ENCODE peak calls at places on chromosomes 2 and 18, in seven cellular contexts. One of them, this sample, is unnamed.

GRCh38 chr2:233089851-233090250 is 29.7 kb downstream of the INPP5D start:
- DNase-seq in body of pancreas: no peak
- DNase-seq in transverse colon: no peak
- DNase-seq in progenitor cell of endocrine pancreas: no peak
- DNase-seq in GM12878: no peak
- DNase-seq in GM23338: no peak
- DNase-seq in GM12865: no peak
- DNase-seq in this sample: no peak

GRCh38 chr2:100824842-100825241 is 4.9 kb downstream of the NPAS2 start:
- DNase-seq in body of pancreas: no peak
- DNase-seq in transverse colon: no peak
- DNase-seq in progenitor cell of endocrine pancreas: no peak
- DNase-seq in GM12878: no peak
- DNase-seq in GM23338: no peak
- DNase-seq in GM12865: no peak
- DNase-seq in this sample: no peak

GRCh38 chr2:10123281-10123680 is 742 bp downstream of the RRM2 start:
- DNase-seq in body of pancreas: no peak
- DNase-seq in transverse colon: no peak
- DNase-seq in progenitor cell of endocrine pancreas: no peak
- DNase-seq in GM12878: no peak
- DNase-seq in GM23338: no peak
- DNase-seq in GM12865: no peak
- DNase-seq in this sample: peak

GRCh38 chr18:27599202-27599829 is 414.2 kb upstream of the CHST9 start:
- DNase-seq in body of pancreas: peak
- DNase-seq in transverse colon: peak
- DNase-seq in progenitor cell of endocrine pancreas: peak
- DNase-seq in GM12878: no peak
- DNase-seq in GM23338: peak
- DNase-seq in GM12865: peak
- DNase-seq in this sample: peak

GRCh38 chr2:12950957-12951656 is 234.4 kb downstream of the TRIB2 start:
- DNase-seq in body of pancreas: no peak
- DNase-seq in transverse colon: no peak
- DNase-seq in progenitor cell of endocrine pancreas: no peak
- DNase-seq in GM12878: no peak
- DNase-seq in GM23338: peak
- DNase-seq in GM12865: no peak
- DNase-seq in this sample: no peak

GRCh38 chr2:24926602-24927252 is 6.7 kb upstream of the ADCY3 start:
- DNase-seq in body of pancreas: peak
- DNase-seq in transverse colon: peak
- DNase-seq in progenitor cell of endocrine pancreas: no peak
- DNase-seq in GM12878: no peak
- DNase-seq in GM23338: peak
- DNase-seq in GM12865: peak
- DNase-seq in this sample: no peak

GRCh38 chr2:28209312-28209711 is 183.3 kb upstream of the FOSL2 start:
- DNase-seq in body of pancreas: no peak
- DNase-seq in transverse colon: peak
- DNase-seq in progenitor cell of endocrine pancreas: no peak
- DNase-seq in GM12878: no peak
- DNase-seq in GM23338: no peak
- DNase-seq in GM12865: no peak
- DNase-seq in this sample: no peak

GRCh38 chr2:62501794-62502500 is 4.0 kb downstream of the TMEM17 start:
- DNase-seq in body of pancreas: no peak
- DNase-seq in transverse colon: no peak
- DNase-seq in progenitor cell of endocrine pancreas: no peak
- DNase-seq in GM12878: no peak
- DNase-seq in GM23338: no peak
- DNase-seq in GM12865: no peak
- DNase-seq in this sample: no peak

GRCh38 chr2:120825370-120826259 is 89.9 kb downstream of the GLI2 start:
- DNase-seq in body of pancreas: no peak
- DNase-seq in transverse colon: peak
- DNase-seq in progenitor cell of endocrine pancreas: no peak
- DNase-seq in GM12878: no peak
- DNase-seq in GM23338: no peak
- DNase-seq in GM12865: no peak
- DNase-seq in this sample: no peak

GRCh38 chr2:187575081-187576067 is 21.1 kb upstream of the TFPI start:
- DNase-seq in body of pancreas: no peak
- DNase-seq in transverse colon: no peak
- DNase-seq in progenitor cell of endocrine pancreas: no peak
- DNase-seq in GM12878: no peak
- DNase-seq in GM23338: no peak
- DNase-seq in GM12865: no peak
- DNase-seq in this sample: no peak

GRCh38 chr2:85605406-85606115 is 3.1 kb upstream of the TMEM150A start:
- DNase-seq in body of pancreas: no peak
- DNase-seq in transverse colon: no peak
- DNase-seq in progenitor cell of endocrine pancreas: no peak
- DNase-seq in GM12878: no peak
- DNase-seq in GM23338: no peak
- DNase-seq in GM12865: no peak
- DNase-seq in this sample: no peak

GRCh38 chr18:31598021-31598805 is 6.5 kb downstream of the TTR start:
- DNase-seq in body of pancreas: no peak
- DNase-seq in transverse colon: no peak
- DNase-seq in progenitor cell of endocrine pancreas: no peak
- DNase-seq in GM12878: no peak
- DNase-seq in GM23338: no peak
- DNase-seq in GM12865: no peak
- DNase-seq in this sample: no peak

GRCh38 chr18:11671156-11671555 is 17.9 kb upstream of the GNAL start:
- DNase-seq in body of pancreas: no peak
- DNase-seq in transverse colon: no peak
- DNase-seq in progenitor cell of endocrine pancreas: no peak
- DNase-seq in GM12878: no peak
- DNase-seq in GM23338: no peak
- DNase-seq in GM12865: peak
- DNase-seq in this sample: no peak

GRCh38 chr2:54497738-54498680 is 41.9 kb downstream of the SPTBN1 start:
- DNase-seq in body of pancreas: peak
- DNase-seq in transverse colon: no peak
- DNase-seq in progenitor cell of endocrine pancreas: no peak
- DNase-seq in GM12878: no peak
- DNase-seq in GM23338: peak
- DNase-seq in GM12865: peak
- DNase-seq in this sample: no peak

GRCh38 chr2:3270095-3270478 is 107.5 kb downstream of the EIPR1 start:
- DNase-seq in body of pancreas: no peak
- DNase-seq in transverse colon: no peak
- DNase-seq in progenitor cell of endocrine pancreas: no peak
- DNase-seq in GM12878: no peak
- DNase-seq in GM23338: no peak
- DNase-seq in GM12865: no peak
- DNase-seq in this sample: no peak

GRCh38 chr2:189276277-189276676 is 96.7 kb upstream of the COL5A2 start:
- DNase-seq in body of pancreas: no peak
- DNase-seq in transverse colon: no peak
- DNase-seq in progenitor cell of endocrine pancreas: no peak
- DNase-seq in GM12878: no peak
- DNase-seq in GM23338: no peak
- DNase-seq in GM12865: no peak
- DNase-seq in this sample: no peak

GRCh38 chr2:8643996-8644356 is 37.9 kb upstream of the ID2 start:
- DNase-seq in body of pancreas: no peak
- DNase-seq in transverse colon: no peak
- DNase-seq in progenitor cell of endocrine pancreas: no peak
- DNase-seq in GM12878: no peak
- DNase-seq in GM23338: no peak
- DNase-seq in GM12865: no peak
- DNase-seq in this sample: no peak

GRCh38 chr18:76554788-76555187 is 59.7 kb upstream of the ZNF516 start:
- DNase-seq in body of pancreas: no peak
- DNase-seq in transverse colon: no peak
- DNase-seq in progenitor cell of endocrine pancreas: no peak
- DNase-seq in GM12878: no peak
- DNase-seq in GM23338: no peak
- DNase-seq in GM12865: no peak
- DNase-seq in this sample: no peak

GRCh38 chr2:231590614-231591013 is 2.0 kb upstream of the TEX44 start:
- DNase-seq in body of pancreas: no peak
- DNase-seq in transverse colon: no peak
- DNase-seq in progenitor cell of endocrine pancreas: no peak
- DNase-seq in GM12878: no peak
- DNase-seq in GM23338: no peak
- DNase-seq in GM12865: no peak
- DNase-seq in this sample: no peak

GRCh38 chr2:128449226-128450061 is 130.8 kb upstream of the HS6ST1 start:
- DNase-seq in body of pancreas: no peak
- DNase-seq in transverse colon: no peak
- DNase-seq in progenitor cell of endocrine pancreas: peak
- DNase-seq in GM12878: no peak
- DNase-seq in GM23338: no peak
- DNase-seq in GM12865: no peak
- DNase-seq in this sample: no peak

GRCh38 chr2:171347591-171348032 is 86.2 kb downstream of the METTL8 start:
- DNase-seq in body of pancreas: peak
- DNase-seq in transverse colon: no peak
- DNase-seq in progenitor cell of endocrine pancreas: no peak
- DNase-seq in GM12878: no peak
- DNase-seq in GM23338: no peak
- DNase-seq in GM12865: peak
- DNase-seq in this sample: no peak

GRCh38 chr2:77008925-77009706 is 513.1 kb downstream of the LRRTM4 start:
- DNase-seq in body of pancreas: no peak
- DNase-seq in transverse colon: no peak
- DNase-seq in progenitor cell of endocrine pancreas: no peak
- DNase-seq in GM12878: no peak
- DNase-seq in GM23338: peak
- DNase-seq in GM12865: no peak
- DNase-seq in this sample: no peak

GRCh38 chr2:164126960-164127359 is 391.2 kb upstream of the FIGN start:
- DNase-seq in body of pancreas: no peak
- DNase-seq in transverse colon: no peak
- DNase-seq in progenitor cell of endocrine pancreas: no peak
- DNase-seq in GM12878: no peak
- DNase-seq in GM23338: no peak
- DNase-seq in GM12865: no peak
- DNase-seq in this sample: no peak

GRCh38 chr2:199147216-199147615 is 310.5 kb downstream of the SATB2 start:
- DNase-seq in body of pancreas: no peak
- DNase-seq in transverse colon: no peak
- DNase-seq in progenitor cell of endocrine pancreas: no peak
- DNase-seq in GM12878: no peak
- DNase-seq in GM23338: no peak
- DNase-seq in GM12865: no peak
- DNase-seq in this sample: no peak

GRCh38 chr18:47870605-47871004 is 59.9 kb downstream of the SMAD2 start:
- DNase-seq in body of pancreas: no peak
- DNase-seq in transverse colon: no peak
- DNase-seq in progenitor cell of endocrine pancreas: no peak
- DNase-seq in GM12878: no peak
- DNase-seq in GM23338: no peak
- DNase-seq in GM12865: no peak
- DNase-seq in this sample: no peak

GRCh38 chr2:166899676-166900075 is 11.4 kb downstream of the XIRP2 start:
- DNase-seq in body of pancreas: no peak
- DNase-seq in transverse colon: no peak
- DNase-seq in progenitor cell of endocrine pancreas: no peak
- DNase-seq in GM12878: no peak
- DNase-seq in GM23338: no peak
- DNase-seq in GM12865: no peak
- DNase-seq in this sample: no peak
- TF ChIP-seq CTCF in body of pancreas: no peak
- TF ChIP-seq CTCF in transverse colon: no peak
- TF ChIP-seq CTCF in progenitor cell of endocrine pancreas: no peak
- TF ChIP-seq CTCF in GM12878: no peak
- TF ChIP-seq CTCF in GM23338: peak
- TF ChIP-seq CTCF in GM12865: no peak
- TF ChIP-seq CTCF in this sample: no peak

GRCh38 chr2:241859436-241860183 is 916 bp upstream of the PDCD1 start:
- DNase-seq in body of pancreas: peak
- DNase-seq in transverse colon: peak
- DNase-seq in progenitor cell of endocrine pancreas: no peak
- DNase-seq in GM12878: no peak
- DNase-seq in GM23338: no peak
- DNase-seq in GM12865: peak
- DNase-seq in this sample: peak
- TF ChIP-seq CTCF in body of pancreas: no peak
- TF ChIP-seq CTCF in transverse colon: no peak
- TF ChIP-seq CTCF in progenitor cell of endocrine pancreas: peak
- TF ChIP-seq CTCF in GM12878: peak
- TF ChIP-seq CTCF in GM23338: no peak
- TF ChIP-seq CTCF in GM12865: peak
- TF ChIP-seq CTCF in this sample: no peak

GRCh38 chr2:149258531-149258930 is 71.9 kb upstream of the LYPD6 start:
- DNase-seq in body of pancreas: no peak
- DNase-seq in transverse colon: no peak
- DNase-seq in progenitor cell of endocrine pancreas: no peak
- DNase-seq in GM12878: no peak
- DNase-seq in GM23338: peak
- DNase-seq in GM12865: no peak
- DNase-seq in this sample: no peak
- TF ChIP-seq CTCF in body of pancreas: no peak
- TF ChIP-seq CTCF in transverse colon: peak
- TF ChIP-seq CTCF in progenitor cell of endocrine pancreas: peak
- TF ChIP-seq CTCF in GM12878: no peak
- TF ChIP-seq CTCF in GM23338: peak
- TF ChIP-seq CTCF in GM12865: peak
- TF ChIP-seq CTCF in this sample: no peak

DNA sequence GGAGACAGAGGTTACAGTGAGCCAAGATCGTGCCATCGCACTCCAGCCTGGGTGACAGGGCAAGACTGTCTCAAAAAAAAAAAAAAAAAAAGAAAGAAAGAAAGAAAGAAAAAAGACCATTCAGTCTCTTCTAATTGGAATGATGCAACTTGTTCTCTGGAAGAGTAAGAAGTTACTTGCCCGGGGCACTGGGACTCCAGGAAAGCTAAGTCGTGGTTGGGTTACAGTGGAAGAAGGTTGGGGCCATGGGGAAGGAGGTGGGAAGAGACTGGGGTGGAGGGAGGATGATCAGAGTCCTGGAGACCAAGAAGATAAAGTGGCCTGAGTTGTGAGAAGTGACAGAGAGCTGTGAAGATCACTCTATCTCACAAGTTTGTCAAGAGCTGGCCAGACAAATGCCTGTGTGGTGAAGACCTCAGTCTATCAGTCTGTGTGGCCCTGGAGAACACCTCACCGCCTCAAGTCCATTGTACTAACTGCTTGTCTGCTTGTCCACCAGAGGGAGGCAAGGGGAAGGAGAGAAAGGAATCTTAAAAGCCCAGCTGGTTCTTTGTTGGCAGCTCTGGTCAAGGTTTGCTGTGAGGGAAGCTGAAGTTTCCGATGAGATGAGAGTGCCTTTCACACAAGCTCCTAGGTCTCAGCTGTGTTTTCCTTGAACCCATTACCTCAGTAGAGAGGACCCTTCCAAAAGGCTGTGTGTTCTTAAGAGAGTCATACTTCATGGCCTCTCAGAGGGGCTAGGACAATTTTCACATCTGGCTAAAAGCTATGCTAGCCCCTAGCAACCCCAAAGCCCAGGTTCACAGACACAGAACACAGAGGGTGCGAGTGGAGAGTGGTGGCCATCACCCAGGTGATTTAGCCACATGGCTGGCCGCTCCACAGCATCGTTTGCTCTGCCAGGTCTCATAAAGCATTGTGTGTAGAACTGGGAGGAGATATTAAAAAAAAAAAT is 72.0 kb upstream of the TMEM178A start:
- DNase-seq in body of pancreas: peak
- DNase-seq in transverse colon: no peak
- DNase-seq in progenitor cell of endocrine pancreas: no peak
- DNase-seq in GM12878: no peak
- DNase-seq in GM23338: peak
- DNase-seq in GM12865: peak
- DNase-seq in this sample: peak
- TF ChIP-seq CTCF in body of pancreas: peak
- TF ChIP-seq CTCF in transverse colon: peak
- TF ChIP-seq CTCF in progenitor cell of endocrine pancreas: peak
- TF ChIP-seq CTCF in GM12878: peak
- TF ChIP-seq CTCF in GM23338: peak
- TF ChIP-seq CTCF in GM12865: peak
- TF ChIP-seq CTCF in this sample: peak